ENCODE peak calls at places on chromosomes 11 and 22, in six cellular contexts. S is CD4-positive, CD25-positive, alpha-beta regulatory T cell; W is dorsolateral prefrontal cortex; T is CD8-positive, alpha-beta T cell; D is AML-193; L is NCI-H2029. Q is an unnamed sample.

GRCh38 chr11:99422581-99423434 is 402.1 kb downstream of the CNTN5 start:
- DNase-seq in S (no peak), W (no peak), T (no peak), D (no peak), L (no peak), Q (no peak)

GRCh38 chr11:24588075-24588474 is 91.2 kb downstream of the LUZP2 start:
- DNase-seq in S (no peak), W (no peak), T (no peak), D (no peak), L (no peak), Q (no peak)

GRCh38 chr22:50207383-50208031 is 6.7 kb downstream of the SELENOO start:
- DNase-seq in S (no peak), W (no peak), T (no peak), D (no peak), L (no peak), Q (no peak)

GRCh38 chr11:74121804-74122203 is 49.0 kb downstream of the C2CD3 start:
- DNase-seq in S (no peak), W (no peak), T (no peak), D (no peak), L (no peak), Q (no peak)

GRCh38 chr11:112961146-112961668 is at the start of gene NCAM1:
- DNase-seq in S (peak), W (peak), T (no peak), D (peak), L (peak), Q (peak)

GRCh38 chr11:58466293-58466692 is 24.3 kb upstream of the OR5B12 start:
- DNase-seq in S (no peak), W (no peak), T (no peak), D (no peak), L (no peak), Q (no peak)

GRCh38 chr11:73661035-73661628 is 14.8 kb downstream of the PLEKHB1 start:
- DNase-seq in S (peak), W (peak), T (peak), D (peak), L (peak), Q (peak)

GRCh38 chr11:67368621-67369020 is 4.8 kb downstream of the CLCF1 start:
- DNase-seq in S (no peak), W (no peak), T (no peak), D (no peak), L (no peak), Q (no peak)

GRCh38 chr11:27444801-27445215 is 27.8 kb downstream of the LGR4 start:
- DNase-seq in S (no peak), W (no peak), T (no peak), D (no peak), L (no peak), Q (no peak)

GRCh38 chr11:110907629-110908028 is 195.4 kb upstream of the ARHGAP20 start:
- DNase-seq in S (peak), W (no peak), T (no peak), D (peak), L (peak), Q (peak)

GRCh38 chr11:102497061-102497460 is 33.5 kb downstream of the MMP7 start:
- DNase-seq in S (no peak), W (no peak), T (no peak), D (no peak), L (no peak), Q (no peak)

GRCh38 chr11:19405966-19406365 is 165.2 kb upstream of the E2F8 start:
- DNase-seq in S (no peak), W (no peak), T (no peak), D (no peak), L (no peak), Q (no peak)